ENCODE peak calls at places on chromosomes 5 and 9, in four cellular contexts. J, B, R and A are unnamed samples.

GRCh38 chr9:31142456-31142855 is 1242.0 kb upstream of the ACO1 start:
- DNase-seq in J (no peak), B (no peak), R (no peak), A (no peak)

GRCh38 chr5:7181841-7182240 is 214.1 kb upstream of the ADCY2 start:
- DNase-seq in J (no peak), B (no peak), R (no peak), A (no peak)

GRCh38 chr5:68251804-68252648 is 36.5 kb downstream of the PIK3R1 start:
- DNase-seq in J (peak; percentile 50), B (no peak), R (no peak), A (no peak)

GRCh38 chr9:82252116-82252515 is 263.5 kb downstream of the SPATA31D1 start:
- DNase-seq in J (no peak), B (no peak), R (no peak), A (no peak)

GRCh38 chr5:115033861-115034260 is 135.8 kb downstream of the TRIM36 start:
- DNase-seq in J (no peak), B (peak; percentile 3), R (peak; percentile 30), A (no peak)

GRCh38 chr9:134785325-134786108 is 95.1 kb upstream of the FCN2 start:
- DNase-seq in J (no peak), B (no peak), R (no peak), A (no peak)

GRCh38 chr9:86600977-86601376 is 246.8 kb upstream of the TUT7 start:
- DNase-seq in J (no peak), B (no peak), R (no peak), A (no peak)

GRCh38 chr5:129379406-129379805 is 80.7 kb upstream of the ADAMTS19 start:
- DNase-seq in J (no peak), B (no peak), R (no peak), A (no peak)

GRCh38 chr5:72817639-72818266 is 1.3 kb downstream of the TNPO1 start:
- DNase-seq in J (no peak), B (no peak), R (no peak), A (no peak)

GRCh38 chr9:18675973-18676372 is 202.0 kb downstream of the ADAMTSL1 start:
- DNase-seq in J (no peak), B (no peak), R (no peak), A (no peak)

GRCh38 chr9:1050125-1050895 is at the start of gene DMRT2:
- DNase-seq in J (peak; percentile 43), B (peak; percentile 93), R (no peak), A (no peak)

GRCh38 chr5:56123531-56124243 is 109.4 kb downstream of the ANKRD55 start:
- DNase-seq in J (peak; percentile 100), B (peak; percentile 50), R (peak; percentile 69), A (no peak)

GRCh38 chr5:15105799-15106393 is 234.3 kb upstream of the ANKH start:
- DNase-seq in J (peak; percentile 54), B (peak; percentile 68), R (peak; percentile 72), A (no peak)

GRCh38 chr5:13704401-13704800 is 240.1 kb downstream of the DNAH5 start:
- DNase-seq in J (no peak), B (no peak), R (no peak), A (no peak)

GRCh38 chr9:125460883-125461475 is 199.4 kb downstream of the GAPVD1 start:
- DNase-seq in J (peak; percentile 93), B (no peak), R (no peak), A (no peak)

GRCh38 chr5:158639876-158640570 is 459.7 kb downstream of the EBF1 start:
- DNase-seq in J (peak; percentile 1), B (no peak), R (no peak), A (no peak)

GRCh38 chr9:35180801-35181200 is 19.0 kb downstream of the UNC13B start:
- DNase-seq in J (no peak), B (no peak), R (no peak), A (no peak)

GRCh38 chr9:123412171-123412820 is 56.3 kb downstream of the CRB2 start:
- DNase-seq in J (no peak), B (no peak), R (no peak), A (no peak)

GRCh38 chr5:88667187-88668141 is 215.5 kb downstream of the MEF2C start:
- DNase-seq in J (no peak), B (no peak), R (peak; percentile 58), A (no peak)

GRCh38 chr9:70902171-70902570 is 219.2 kb downstream of the TRPM3 start:
- DNase-seq in J (peak; percentile 18), B (no peak), R (no peak), A (no peak)

GRCh38 chr5:143652104-143652700 is 159.8 kb upstream of the HMHB1 start:
- DNase-seq in J (peak; percentile 16), B (no peak), R (no peak), A (no peak)

GRCh38 chr9:123355761-123356520 is at the start of gene CRB2:
- DNase-seq in J (no peak), B (peak; percentile 86), R (peak; percentile 91), A (no peak)

GRCh38 chr9:114689813-114690212 is 7.8 kb upstream of the TEX48 start:
- DNase-seq in J (no peak), B (no peak), R (no peak), A (no peak)
- H3K27ac ChIP-seq in J (no peak overlapping the region), B (no peak overlapping the region), R (no peak overlapping the region), A (no peak overlapping the region)

DNA sequence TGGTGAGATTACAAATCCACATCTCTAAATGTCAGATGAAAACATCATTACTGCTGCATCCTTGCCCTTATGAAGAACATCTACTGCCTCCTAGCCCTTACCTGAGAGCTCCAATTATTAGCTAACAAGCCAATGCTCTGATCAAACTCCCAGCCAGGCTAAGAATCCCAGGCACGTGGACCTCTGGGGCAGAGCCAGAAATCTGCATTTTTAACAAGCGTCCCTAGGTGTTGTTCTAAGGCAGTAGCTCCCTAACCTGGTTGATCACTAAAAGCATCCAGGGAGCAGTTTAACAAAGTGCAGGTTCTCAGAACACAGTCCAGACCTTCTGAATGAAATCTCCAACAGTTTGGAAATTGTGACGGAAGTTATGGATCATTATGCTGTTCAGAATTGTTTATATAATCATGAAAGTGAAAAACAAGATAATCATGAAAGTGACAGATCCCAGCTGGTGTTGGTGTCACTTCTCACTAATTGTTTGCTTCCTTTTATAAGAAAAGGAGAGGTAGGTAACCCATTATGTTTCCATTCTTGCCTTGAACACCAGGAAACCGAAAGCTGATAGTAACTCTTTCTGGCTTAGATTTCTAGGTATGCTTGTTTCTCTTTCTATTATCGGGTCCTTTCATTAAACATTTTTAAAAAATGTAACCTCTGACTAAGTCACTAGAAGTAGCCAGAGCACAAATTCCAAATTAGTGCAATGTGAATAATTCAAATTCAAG is 216.5 kb upstream of the NR4A3 start:
- DNase-seq in J (no peak), B (no peak), R (no peak), A (no peak)
- H3K4me3 ChIP-seq in J (no peak overlapping the region), B (no peak overlapping the region), R (no peak overlapping the region), A (no peak overlapping the region)

GRCh38 chr5:151082274-151082902 is 1.6 kb upstream of the TNIP1 start:
- DNase-seq in J (peak; percentile 37), B (peak; percentile 54), R (peak; percentile 65), A (no peak)

GRCh38 chr5:151081426-151082273 is 816 bp upstream of the TNIP1 start:
- DNase-seq in J (peak; percentile 72), B (peak; percentile 85), R (no peak), A (no peak)

GRCh38 chr5:151084363-151084762 is 3.5 kb upstream of the TNIP1 start:
- DNase-seq in J (peak; percentile 32), B (no peak), R (no peak), A (no peak)

GRCh38 chr5:151080620-151081425 is at the start of gene TNIP1:
- DNase-seq in J (peak; percentile 88), B (peak; percentile 91), R (peak; percentile 87), A (peak; percentile 97)

GRCh38 chr5:151082976-151083651 is 2.3 kb upstream of the TNIP1 start:
- DNase-seq in J (peak; percentile 36), B (no peak), R (no peak), A (peak; percentile 95)
- H3K27ac ChIP-seq in J (no peak overlapping the region), B (no peak overlapping the region), R (no peak overlapping the region), A (peak overlapping the region; percentile 99)

GRCh38 chr5:138490648-138491283 is 25.5 kb downstream of the EGR1 start:
- DNase-seq in J (no peak), B (no peak), R (no peak), A (no peak)

GRCh38 chr5:138492552-138493045 is 27.3 kb downstream of the EGR1 start:
- DNase-seq in J (no peak), B (no peak), R (no peak), A (no peak)

GRCh38 chr5:138489705-138490104 is 24.4 kb downstream of the EGR1 start:
- DNase-seq in J (no peak), B (no peak), R (no peak), A (no peak)

GRCh38 chr5:138491669-138492551 is 26.6 kb downstream of the EGR1 start:
- DNase-seq in J (peak; percentile 91), B (peak; percentile 95), R (peak; percentile 88), A (peak; percentile 83)

DNA sequence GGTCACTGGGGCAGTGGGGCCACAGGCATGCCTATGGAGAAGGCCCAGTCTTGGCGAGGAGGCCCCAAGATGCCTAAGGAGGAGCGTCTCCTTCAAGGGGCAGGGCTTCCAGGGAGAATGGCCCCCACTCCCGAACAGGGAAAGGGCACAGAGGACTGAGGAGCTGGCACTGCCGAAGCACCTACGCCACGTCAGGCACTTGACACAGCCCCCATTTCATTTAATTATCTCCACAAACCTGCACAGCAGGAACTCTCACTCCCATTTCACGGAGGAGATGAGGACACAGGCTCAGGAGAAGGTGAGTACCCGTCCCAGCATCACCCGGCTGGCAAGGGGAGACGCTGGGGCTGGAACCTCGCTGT is 26.0 kb downstream of the EGR1 start:
- DNase-seq in J (no peak), B (no peak), R (no peak), A (no peak)
- H3K4me3 ChIP-seq in J (peak overlapping the region; percentile 64), B (peak overlapping the region; percentile 40), R (peak overlapping the region; percentile 55), A (no peak overlapping the region)

DNA sequence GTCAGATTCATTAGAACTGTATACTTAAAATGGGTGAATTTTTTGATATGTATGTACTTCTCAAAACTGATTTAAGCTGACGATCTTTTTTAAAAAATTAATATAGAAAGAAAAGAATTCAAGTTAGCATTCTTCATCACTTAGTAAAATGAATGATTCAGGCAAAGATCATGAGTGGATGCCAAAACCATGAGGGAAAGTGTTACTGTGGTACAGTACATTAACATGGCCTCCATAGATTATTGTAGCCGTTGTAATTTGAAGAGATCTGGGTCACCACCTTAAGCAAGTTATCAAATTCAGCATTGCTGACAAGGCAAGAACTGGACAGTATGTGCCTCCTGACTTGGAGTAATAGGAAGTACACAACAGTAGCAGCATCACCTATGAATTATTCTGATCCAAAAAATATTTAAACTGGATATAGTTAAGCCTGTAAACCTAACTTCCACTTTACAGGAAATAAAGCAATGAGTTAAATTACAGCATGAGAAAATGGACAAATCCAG is 29.7 kb downstream of the C9orf85 start:
- DNase-seq in J (peak; percentile 60), B (no peak), R (no peak), A (no peak)
- H3K27ac ChIP-seq in J (no peak overlapping the region), B (no peak overlapping the region), R (no peak overlapping the region), A (no peak overlapping the region)